ENCODE peak calls at places on chromosomes 16 and 17, in four cellular contexts. J is GM12878, X is HepG2, L is K562. S is an unnamed sample.

GRCh38 chr16:53504665-53505064 is 1.7 kb upstream of the AKTIP start:
- DNase-seq in X (no peak), L (no peak), J (no peak), S (no peak)

GRCh38 chr16:57562669-57563486 is 20.4 kb downstream of the ADGRG5 start:
- DNase-seq in X (no peak), J (no peak), L (peak), S (no peak)

GRCh38 chr17:6555331-6556120 is 829 bp downstream of the PITPNM3 start:
- DNase-seq in J (no peak), X (no peak), L (no peak), S (peak)

GRCh38 chr17:12622726-12623125 is 43.0 kb upstream of the MYOCD start:
- DNase-seq in J (no peak), X (no peak), L (no peak), S (no peak)

GRCh38 chr17:81858967-81859905 is 1.1 kb downstream of the P4HB start:
- DNase-seq in L (peak), J (no peak), X (no peak), S (no peak)

GRCh38 chr17:50425682-50426471 is at the start of gene ACSF2:
- DNase-seq in J (no peak), L (peak), X (peak), S (peak)

GRCh38 chr16:1034230-1035065 is 38.1 kb upstream of the SSTR5 start:
- DNase-seq in J (no peak), X (no peak), L (no peak), S (no peak)

GRCh38 chr16:86854895-86855294 is 276.5 kb downstream of the FOXL1 start:
- DNase-seq in L (no peak), J (no peak), X (no peak), S (no peak)

GRCh38 chr16:47309581-47310312 is 151.1 kb downstream of the ITFG1 start:
- DNase-seq in X (no peak), J (no peak), L (no peak), S (no peak)

GRCh38 chr16:12089492-12090161 is 113.1 kb downstream of the SNX29 start:
- DNase-seq in J (no peak), X (peak), L (peak), S (peak)

GRCh38 chr17:51454456-51454978 is 194.2 kb downstream of the UTP18 start:
- DNase-seq in L (no peak), X (no peak), J (no peak), S (no peak)

GRCh38 chr16:27677300-27677699 is 127.4 kb downstream of the KATNIP start:
- DNase-seq in L (no peak), X (peak), J (no peak), S (no peak)

GRCh38 chr17:49015924-49016774 is 19.0 kb downstream of the IGF2BP1 start:
- DNase-seq in J (no peak), X (no peak), L (no peak), S (no peak)

GRCh38 chr16:1026057-1026783 is 44.6 kb downstream of the SOX8 start:
- DNase-seq in L (no peak), J (no peak), X (no peak), S (no peak)

GRCh38 chr17:78789149-78789662 is 7.1 kb upstream of the CYTH1 start:
- DNase-seq in X (no peak), J (no peak), L (no peak), S (no peak)

GRCh38 chr16:16116841-16117240 is 106.5 kb downstream of the ABCC6 start:
- DNase-seq in L (no peak), X (no peak), J (no peak), S (no peak)

GRCh38 chr17:68248199-68248825 is 469 bp downstream of the AMZ2 start:
- DNase-seq in L (no peak), J (no peak), X (no peak), S (no peak)

GRCh38 chr17:82234211-82235055 is 5.6 kb downstream of the SLC16A3 start:
- DNase-seq in L (no peak), J (no peak), X (no peak), S (no peak)

GRCh38 chr17:71432378-71433315 is 688.2 kb upstream of the SOX9 start:
- DNase-seq in J (no peak), X (no peak), L (no peak), S (no peak)

GRCh38 chr17:48037036-48037881 is at the start of gene COPZ2:
- DNase-seq in L (no peak), X (peak), J (no peak), S (peak)

GRCh38 chr16:4593069-4593468 is 21.6 kb downstream of the UBALD1 start:
- DNase-seq in X (no peak), L (no peak), J (no peak), S (peak)

GRCh38 chr16:82281544-82281943 is 111.5 kb upstream of the MPHOSPH6 start:
- DNase-seq in L (no peak), J (no peak), X (no peak), S (no peak)

GRCh38 chr17:17518951-17519350 is 22.8 kb upstream of the RASD1 start:
- DNase-seq in J (no peak), X (no peak), L (no peak), S (no peak)

GRCh38 chr16:52928955-52929354 is 123.7 kb downstream of the CHD9NB start:
- DNase-seq in X (no peak), L (no peak), J (no peak), S (no peak)

GRCh38 chr17:42857389-42857788 is 6.4 kb downstream of the AOC3 start:
- DNase-seq in J (no peak), X (no peak), L (no peak), S (no peak)

GRCh38 chr17:14918540-14918939 is 346.6 kb downstream of the PMP22 start:
- DNase-seq in L (no peak), X (no peak), J (no peak), S (no peak)

GRCh38 chr17:58630883-58631522 is 60.8 kb downstream of the TEX14 start:
- DNase-seq in J (no peak), X (no peak), L (peak), S (peak)

GRCh38 chr17:53353919-53354351 is 468.8 kb upstream of the KIF2B start:
- DNase-seq in J (no peak), X (no peak), L (no peak), S (no peak)

GRCh38 chr16:77213542-77214108 is 14.4 kb downstream of the SYCE1L start:
- DNase-seq in L (no peak), J (no peak), X (peak), S (no peak)

GRCh38 chr17:71975331-71975801 is 145.5 kb upstream of the SOX9 start:
- DNase-seq in L (no peak), X (no peak), J (no peak), S (no peak)

GRCh38 chr17:46117117-46117516 is 76.1 kb downstream of the KANSL1 start:
- DNase-seq in J (no peak), L (no peak), X (no peak), S (no peak)

GRCh38 chr17:29251969-29252866 is 5.6 kb downstream of the CRYBA1 start:
- DNase-seq in J (no peak), X (no peak), L (peak), S (no peak)

GRCh38 chr16:67181346-67181745 is 2.4 kb downstream of the MATCAP1 start:
- DNase-seq in X (no peak), L (no peak), J (no peak), S (no peak)

GRCh38 chr16:11052080-11052808 is 107.9 kb downstream of the CLEC16A start:
- DNase-seq in J (peak), X (no peak), L (no peak), S (no peak)

GRCh38 chr17:32523017-32523680 is 36.4 kb downstream of the CDK5R1 start:
- DNase-seq in J (peak), X (no peak), L (no peak), S (no peak)

GRCh38 chr17:83187782-83188311 is 108.4 kb downstream of the METRNL start:
- DNase-seq in L (no peak), X (no peak), J (no peak), S (no peak)

GRCh38 chr17:34166394-34166793 is 88.7 kb upstream of the CCL2 start:
- DNase-seq in X (no peak), L (no peak), J (no peak), S (no peak)

GRCh38 chr17:34168989-34169388 is 86.1 kb upstream of the CCL2 start:
- DNase-seq in X (no peak), J (no peak), L (no peak), S (no peak)

GRCh38 chr17:34163681-34164080 is 91.4 kb upstream of the CCL2 start:
- DNase-seq in X (peak), J (no peak), L (peak), S (peak)

GRCh38 chr17:34169501-34169900 is 85.6 kb upstream of the CCL2 start:
- DNase-seq in L (no peak), X (no peak), J (no peak), S (no peak)

GRCh38 chr17:34167359-34167758 is 87.7 kb upstream of the CCL2 start:
- DNase-seq in L (no peak), J (no peak), X (no peak), S (no peak)
- TF ChIP-seq TCF7 in L (no peak), J (no peak), X (no peak), S (no peak)

DNA sequence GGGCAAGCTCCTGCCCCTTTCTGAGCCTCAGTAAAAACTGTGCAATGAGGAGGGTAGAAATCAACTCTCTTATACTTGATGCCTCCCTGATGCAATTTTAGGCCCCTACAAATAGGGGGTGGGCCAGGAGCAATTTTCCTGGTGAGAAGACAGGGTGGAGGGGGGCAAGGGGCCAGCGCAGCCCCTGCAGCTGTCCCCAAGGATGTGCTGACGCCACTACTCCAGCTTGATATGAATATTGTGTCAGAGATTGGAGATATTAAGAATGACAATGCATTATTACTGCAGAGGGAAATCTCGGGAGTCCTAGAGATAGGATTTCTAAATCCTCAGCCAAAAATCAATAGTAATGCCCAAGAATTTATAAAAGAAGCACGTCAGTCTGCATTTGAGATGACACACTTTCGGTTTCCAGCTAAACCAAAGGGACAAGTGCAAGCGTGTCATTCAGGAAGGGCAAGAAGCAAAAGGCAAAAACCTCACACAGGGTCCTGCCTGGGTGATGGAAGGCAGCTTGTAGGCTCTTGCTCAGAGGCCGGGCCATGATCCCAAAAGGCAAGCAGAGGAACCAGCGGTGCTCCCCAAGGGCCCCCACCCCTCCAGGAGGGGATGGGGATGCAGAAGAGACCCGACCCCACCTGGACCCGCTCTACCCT is 178.8 kb downstream of the C16orf78 start:
- DNase-seq in J (no peak), L (no peak), X (no peak), S (no peak)
- TF ChIP-seq TCF7 in J (no peak), L (no peak), X (no peak), S (no peak)

GRCh38 chr16:74830646-74831045 is 56.0 kb upstream of the FA2H start:
- DNase-seq in J (no peak), X (no peak), L (no peak), S (no peak)
- TF ChIP-seq TCF7 in J (no peak), X (no peak), L (no peak), S (no peak)

DNA sequence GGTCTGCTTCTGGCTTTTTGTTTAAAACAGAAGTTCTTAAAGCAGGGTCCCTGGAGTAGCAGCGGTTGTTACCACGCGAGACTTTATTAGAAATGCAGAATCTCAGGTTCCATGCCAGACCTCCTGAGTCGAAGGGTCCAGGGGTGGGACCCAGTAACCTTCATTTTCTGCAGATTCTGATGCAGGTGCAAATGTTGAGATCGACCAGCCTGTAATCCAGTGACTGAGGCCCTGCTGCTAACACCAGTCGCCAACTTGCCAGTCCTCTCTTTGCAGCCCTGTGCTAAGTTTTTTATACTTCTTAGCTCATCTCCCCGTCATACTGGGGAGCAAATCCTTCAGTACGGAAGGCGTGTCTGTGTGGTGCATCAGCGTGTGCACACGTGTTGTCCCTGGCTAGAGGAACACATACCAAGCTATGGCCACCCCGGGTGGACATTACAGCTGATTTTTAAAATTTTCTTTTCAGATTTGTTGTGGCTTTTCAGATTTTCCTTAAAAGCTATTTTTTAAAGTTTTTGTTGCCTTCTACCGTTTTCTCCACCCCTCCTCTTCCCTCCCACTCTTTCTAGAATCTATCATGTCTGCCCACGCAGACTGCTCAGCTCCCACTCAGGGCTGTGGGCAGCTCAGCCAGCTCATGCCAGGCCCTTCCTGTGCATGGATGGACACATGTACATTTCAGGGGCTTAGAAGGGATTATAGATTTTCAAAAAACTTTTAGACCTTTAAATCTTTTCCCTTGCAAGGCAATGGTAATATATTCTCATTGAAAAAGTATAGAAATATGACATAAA is 57.7 kb downstream of the MEAK7 start:
- DNase-seq in L (no peak), J (no peak), X (no peak), S (no peak)
- TF ChIP-seq TCF7 in L (no peak), J (no peak), X (no peak), S (no peak)

GRCh38 chr17:55634702-55635101 is 88.0 kb downstream of the TMEM100 start:
- DNase-seq in J (no peak), L (no peak), X (no peak), S (no peak)
- TF ChIP-seq TCF7 in J (no peak), L (no peak), X (no peak), S (no peak)

DNA sequence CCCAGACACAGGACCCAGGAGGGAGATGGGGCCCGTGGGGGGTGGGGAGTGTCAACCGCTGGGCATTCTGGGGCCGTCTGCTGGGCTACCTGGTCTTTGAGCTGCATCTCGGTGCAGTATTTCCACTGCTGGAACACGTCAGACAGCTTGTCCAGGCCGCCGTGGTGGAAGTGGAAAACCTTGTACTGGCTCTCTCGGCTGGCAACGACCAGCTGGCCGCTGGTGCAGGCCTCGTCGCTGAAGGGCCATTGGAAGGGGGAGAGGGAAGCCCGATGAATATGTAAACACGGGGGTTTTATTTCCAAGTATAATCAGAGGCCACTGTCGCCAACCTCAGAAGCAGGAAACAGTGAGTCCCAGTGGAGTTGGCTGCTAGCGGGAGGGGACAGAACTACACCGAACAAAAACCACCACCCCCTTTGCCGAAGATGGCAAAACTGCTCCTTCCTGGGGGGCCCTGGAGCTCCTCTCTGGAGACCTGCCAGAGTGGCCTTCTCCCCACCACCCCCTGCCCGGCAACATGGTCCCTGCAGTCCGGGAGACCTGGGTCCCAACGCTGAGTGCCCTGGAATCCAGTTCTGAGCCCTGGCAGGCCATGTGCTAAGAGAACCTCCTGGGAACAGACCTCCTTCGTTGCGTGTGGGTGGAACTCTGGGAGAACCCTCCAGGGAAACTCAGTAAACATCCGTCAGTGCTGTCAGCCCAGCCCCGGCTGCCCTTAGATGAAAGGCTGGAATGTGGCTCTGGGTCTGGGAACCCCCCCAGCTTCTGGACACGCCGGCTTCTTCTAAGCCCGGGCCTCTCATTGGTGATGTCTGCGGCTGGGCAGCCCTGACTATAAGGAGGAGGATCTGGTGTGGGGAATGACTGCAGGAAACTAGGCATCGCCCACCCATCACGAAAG is 84.1 kb downstream of the TBC1D16 start:
- DNase-seq in X (peak), L (no peak), J (no peak), S (no peak)
- TF ChIP-seq TCF7 in X (no peak), L (no peak), J (no peak), S (no peak)

GRCh38 chr17:55889271-55889670 is 138.4 kb downstream of the PCTP start:
- DNase-seq in L (no peak), X (no peak), J (no peak), S (no peak)
- TF ChIP-seq TCF7 in L (no peak), X (no peak), J (no peak), S (no peak)

DNA sequence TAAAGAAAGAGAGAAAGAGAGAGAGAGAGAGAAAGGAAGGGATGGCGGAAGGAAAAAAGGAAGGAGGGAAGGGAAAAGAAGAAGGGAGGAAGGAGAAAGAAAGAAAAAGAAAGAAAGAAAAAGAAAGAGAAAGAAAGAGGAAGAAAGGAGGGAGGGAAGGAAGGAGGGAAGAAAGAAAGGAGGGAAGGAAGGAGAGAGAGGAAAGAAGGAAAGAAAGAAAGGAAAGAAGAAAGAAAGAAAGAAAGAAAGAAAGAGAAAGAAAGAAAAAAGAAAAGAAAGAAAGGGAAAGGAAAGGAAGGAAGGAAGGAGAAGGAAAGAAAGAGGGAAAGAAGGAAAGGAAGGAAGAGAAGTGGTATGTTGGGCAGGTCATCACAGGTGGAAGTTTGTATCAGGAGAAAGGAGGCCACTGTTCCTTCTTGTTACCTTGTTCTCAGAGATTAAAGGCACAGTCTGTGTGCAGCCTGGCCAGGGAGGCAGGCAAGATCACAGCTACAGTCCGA is 19.3 kb downstream of the SLC35G3 start:
- DNase-seq in J (no peak), X (no peak), L (no peak), S (no peak)
- TF ChIP-seq TCF7 in J (no peak), X (no peak), L (no peak), S (no peak)

GRCh38 chr17:64373722-64374121 is 16.9 kb downstream of the PECAM1 start:
- DNase-seq in X (no peak), J (no peak), L (no peak), S (no peak)

GRCh38 chr17:64382184-64382583 is 8.5 kb downstream of the PECAM1 start:
- DNase-seq in X (no peak), J (no peak), L (no peak), S (no peak)

GRCh38 chr17:64377769-64378282 is 12.8 kb downstream of the PECAM1 start:
- DNase-seq in X (peak), L (no peak), J (no peak), S (no peak)

GRCh38 chr17:64380985-64381384 is 9.7 kb downstream of the PECAM1 start:
- DNase-seq in X (no peak), J (no peak), L (no peak), S (no peak)

GRCh38 chr17:64378890-64379354 is 11.7 kb downstream of the PECAM1 start:
- DNase-seq in L (no peak), J (peak), X (peak), S (no peak)
- TF ChIP-seq TCF7 in L (no peak), J (no peak), X (no peak), S (no peak)

S was measured in WTC11.